ENCODE peak calls at places on chromosomes 1 and 21, in six cellular contexts. G is MG63, W is mucosa of descending colon, X is GM23248, V is left ventricle myocardium inferior, B is mesendoderm. U is an unnamed sample.
A peak's percentile ranks its signal among the peaks of the same experiment; 100 is the strongest.

GRCh38 chr1:3061981-3062615 is 6.9 kb upstream of the PRDM16 start:
- DNase-seq in G (no peak), W (peak; percentile 31), X (peak; percentile 23), V (no peak), B (peak; percentile 43), U (no peak)

GRCh38 chr1:118326960-118327629 is 142.1 kb upstream of the SPAG17 start:
- DNase-seq in G (no peak), W (no peak), X (no peak), V (no peak), B (no peak), U (no peak)

GRCh38 chr1:58392083-58392482 is 154.4 kb downstream of the OMA1 start:
- DNase-seq in G (no peak), W (no peak), X (no peak), V (no peak), B (no peak), U (no peak)

GRCh38 chr1:160707171-160708109 is 4.2 kb downstream of the CD48 start:
- DNase-seq in G (no peak), W (no peak), X (no peak), V (no peak), B (no peak), U (no peak)

GRCh38 chr1:113046569-113046968 is 26.4 kb upstream of the LRIG2 start:
- DNase-seq in G (no peak), W (no peak), X (no peak), V (no peak), B (no peak), U (no peak)

GRCh38 chr1:45394342-45394741 is 54.1 kb upstream of the MUTYH start:
- DNase-seq in G (no peak), W (no peak), X (no peak), V (no peak), B (no peak), U (no peak)

GRCh38 chr1:64183985-64184440 is 19.4 kb upstream of the UBE2U start:
- DNase-seq in G (peak; percentile 39), W (no peak), X (peak; percentile 92), V (no peak), B (no peak), U (no peak)

GRCh38 chr21:14453964-14454641 is 71.2 kb upstream of the HSPA13 start:
- DNase-seq in G (no peak), W (no peak), X (no peak), V (no peak), B (peak; percentile 55), U (no peak)

GRCh38 chr1:106957795-106958194 is 98.7 kb upstream of the PRMT6 start:
- DNase-seq in G (no peak), W (no peak), X (no peak), V (no peak), B (peak; percentile 16), U (no peak)

GRCh38 chr1:158819461-158820443 is 11.4 kb upstream of the MNDA start:
- DNase-seq in G (no peak), W (no peak), X (no peak), V (no peak), B (no peak), U (no peak)

GRCh38 chr1:11778336-11778735 is 16.3 kb downstream of the C1orf167 start:
- DNase-seq in G (no peak), W (no peak), X (no peak), V (no peak), B (no peak), U (no peak)

GRCh38 chr1:226741009-226741408 is 1.9 kb upstream of the ITPKB start:
- DNase-seq in G (no peak), W (no peak), X (no peak), V (no peak), B (no peak), U (no peak)

GRCh38 chr1:215957692-215958091 is 390.6 kb downstream of the KCTD3 start:
- DNase-seq in G (peak; percentile 44), W (no peak), X (peak; percentile 1), V (no peak), B (no peak), U (no peak)

GRCh38 chr1:65412984-65413375 is 7.5 kb upstream of the LEPR start:
- DNase-seq in G (no peak), W (no peak), X (peak; percentile 47), V (no peak), B (no peak), U (no peak)

GRCh38 chr1:235030919-235031596 is 97.6 kb downstream of the TOMM20 start:
- DNase-seq in G (no peak), W (no peak), X (no peak), V (no peak), B (no peak), U (no peak)

GRCh38 chr1:219460561-219461511 is 152.1 kb downstream of the ZC3H11B start:
- DNase-seq in G (no peak), W (no peak), X (peak; percentile 76), V (no peak), B (no peak), U (no peak)

GRCh38 chr1:57403201-57403600 is 20.7 kb downstream of the DAB1 start:
- DNase-seq in G (no peak), W (no peak), X (no peak), V (no peak), B (no peak), U (no peak)

GRCh38 chr21:16419188-16419874 is 689.5 kb downstream of the USP25 start:
- DNase-seq in G (peak; percentile 94), W (no peak), X (peak; percentile 41), V (peak; percentile 66), B (peak; percentile 2), U (peak; percentile 12)
- H3K4me3 ChIP-seq in G (peak overlapping the region; percentile 56), W (no peak overlapping the region), X (peak overlapping the region; percentile 47), V (peak overlapping the region; percentile 69), B (no peak overlapping the region), U (peak overlapping the region; percentile 10)

DNA sequence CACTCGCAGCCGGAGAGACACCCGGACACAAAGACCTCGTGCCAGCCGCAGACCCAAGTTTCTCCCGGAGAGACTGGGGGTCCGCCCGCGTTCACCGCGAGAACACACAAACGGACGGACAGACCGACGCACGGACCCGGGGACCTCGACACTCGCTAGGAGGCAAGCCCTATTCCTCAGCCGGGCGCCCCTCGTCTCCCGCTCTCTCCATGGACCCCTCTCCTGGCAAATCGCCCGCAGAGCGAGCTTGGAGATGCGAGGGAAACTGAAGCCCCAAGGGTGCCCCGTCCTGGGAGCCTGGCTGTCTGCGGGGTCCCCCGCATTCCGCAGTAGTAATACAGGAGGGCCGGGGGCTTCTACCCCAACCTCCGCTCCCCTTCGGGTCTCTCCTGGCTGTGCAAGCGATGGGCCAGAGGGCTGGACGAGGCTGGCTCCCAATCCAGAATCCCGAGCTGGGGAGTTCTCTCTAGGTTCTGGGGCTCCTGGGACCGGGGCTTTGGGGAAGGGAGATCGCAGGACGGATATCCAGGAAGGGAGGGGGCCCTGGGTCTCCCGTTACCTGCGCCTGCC is 533 bp downstream of the SYT6 start:
- DNase-seq in G (peak; percentile 10), W (no peak), X (no peak), V (no peak), B (peak; percentile 33), U (no peak)
- H3K4me3 ChIP-seq in G (no peak overlapping the region), W (no peak overlapping the region), X (no peak overlapping the region), V (peak overlapping the region; percentile 65), B (peak overlapping the region; percentile 21), U (no peak overlapping the region)

GRCh38 chr21:15731243-15731613 is 1.4 kb downstream of the USP25 start:
- DNase-seq in G (no peak), W (no peak), X (peak; percentile 32), V (no peak), B (no peak), U (no peak)
- H3K4me3 ChIP-seq in G (peak overlapping the region; percentile 64), W (peak overlapping the region; percentile 71), X (peak overlapping the region; percentile 99), V (peak overlapping the region; percentile 86), B (peak overlapping the region; percentile 36), U (no peak overlapping the region)

GRCh38 chr1:167752219-167752985 is 30.6 kb downstream of the MPZL1 start:
- DNase-seq in G (peak; percentile 29), W (no peak), X (peak; percentile 62), V (no peak), B (no peak), U (no peak)
- H3K4me3 ChIP-seq in G (no peak overlapping the region), W (no peak overlapping the region), X (peak overlapping the region; percentile 22), V (no peak overlapping the region), B (no peak overlapping the region), U (no peak overlapping the region)

GRCh38 chr1:15836772-15837669 is 10.5 kb upstream of the SPEN start:
- DNase-seq in G (no peak), W (peak; percentile 81), X (no peak), V (peak; percentile 54), B (no peak), U (peak; percentile 70)
- H3K4me3 ChIP-seq in G (no peak overlapping the region), W (no peak overlapping the region), X (peak overlapping the region; percentile 79), V (peak overlapping the region; percentile 78), B (no peak overlapping the region), U (peak overlapping the region; percentile 40)

GRCh38 chr1:77950873-77951272 is 28.0 kb downstream of the FUBP1 start:
- DNase-seq in G (no peak), W (no peak), X (no peak), V (no peak), B (no peak), U (no peak)
- H3K4me3 ChIP-seq in G (no peak overlapping the region), W (no peak overlapping the region), X (no peak overlapping the region), V (no peak overlapping the region), B (no peak overlapping the region), U (no peak overlapping the region)

DNA sequence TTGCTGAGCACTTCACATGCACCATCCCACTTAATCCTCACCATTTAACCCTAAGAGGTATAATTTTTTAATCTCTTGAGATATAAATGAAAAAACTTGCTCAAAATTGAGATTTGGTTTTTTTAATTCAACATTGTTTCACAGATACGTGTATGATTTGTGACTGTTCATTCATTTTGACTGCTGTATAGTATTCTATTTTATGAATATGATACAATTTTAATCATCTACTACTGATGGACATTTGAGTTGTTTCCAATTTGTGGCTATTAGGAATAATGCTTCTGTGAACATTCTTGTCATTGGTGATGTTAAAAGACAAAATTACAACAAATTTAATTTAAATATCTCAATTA is 617 bp upstream of the ZMYM6 start:
- DNase-seq in G (no peak), W (no peak), X (no peak), V (no peak), B (no peak), U (no peak)
- H3K4me3 ChIP-seq in G (peak overlapping the region; percentile 72), W (no peak overlapping the region), X (peak overlapping the region; percentile 86), V (peak overlapping the region; percentile 83), B (no peak overlapping the region), U (no peak overlapping the region)

DNA sequence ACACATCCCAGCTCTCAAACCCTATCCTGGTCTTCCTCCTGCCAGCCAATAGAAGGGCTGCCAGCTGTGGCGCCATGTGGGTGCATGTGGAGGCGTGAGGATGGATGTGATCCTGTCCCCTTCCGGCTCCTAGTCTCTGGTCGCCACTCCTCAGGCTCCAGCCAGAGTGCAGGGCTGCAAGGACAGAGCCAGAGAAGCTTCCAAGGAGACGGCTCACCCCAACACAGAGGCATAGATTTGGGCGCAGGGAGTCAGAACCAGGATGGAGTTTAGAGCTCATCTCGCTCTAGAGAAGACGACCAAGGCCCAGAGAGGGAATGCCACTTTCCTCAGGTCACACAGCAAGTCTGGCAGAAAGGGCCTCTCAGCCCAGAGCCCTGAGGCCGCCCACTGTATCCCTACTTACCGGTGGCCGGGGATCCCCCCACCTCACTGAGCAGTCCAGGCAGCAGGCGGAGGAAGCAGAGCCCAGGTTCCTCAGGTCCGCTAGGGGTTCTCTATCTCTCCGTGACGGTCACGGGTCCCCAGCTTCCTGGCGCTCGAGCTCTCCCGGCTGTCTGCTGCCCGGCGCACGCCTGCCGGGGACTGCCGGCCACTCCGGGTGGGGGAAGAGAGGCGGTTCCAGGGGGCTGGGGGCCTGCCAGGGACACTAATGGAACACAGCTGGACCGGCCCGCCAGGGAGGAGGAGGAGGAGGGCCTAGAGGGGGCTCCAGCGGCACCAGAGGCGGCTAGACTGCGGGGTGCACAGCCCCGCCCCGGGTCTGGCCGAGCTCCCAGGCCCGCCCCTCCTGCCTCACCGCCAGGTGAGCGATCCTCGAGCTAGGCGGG is at the start of gene COL16A1:
- DNase-seq in G (peak; percentile 90), W (peak; percentile 77), X (peak; percentile 86), V (peak; percentile 82), B (peak; percentile 54), U (peak; percentile 63)
- H3K4me3 ChIP-seq in G (peak within 1 kb of the TSS; percentile 67), W (no peak within 1 kb of the TSS), X (peak within 1 kb of the TSS; percentile 84), V (peak within 1 kb of the TSS; percentile 61), B (peak within 1 kb of the TSS; percentile 21), U (peak within 1 kb of the TSS; percentile 32)